ENCODE peak calls at places on chromosomes 6 and 20, in five cellular contexts. H is foreskin keratinocyte; O is CD8-positive, alpha-beta memory T cell; F is heart right ventricle; N is CD4-positive, alpha-beta memory T cell. X is an unnamed sample. For H3K4me1, the result is how much of the 10 kb centered on the place peaks cover.

GRCh38 chr20:63658749-63659187 is 656 bp downstream of the RTEL1 start:
- DNase-seq in O (no peak), H (no peak), F (no peak), N (no peak), X (no peak)

GRCh38 chr6:8195040-8195713 is 92.8 kb upstream of the EEF1E1 start:
- DNase-seq in O (no peak), F (no peak), H (no peak), N (no peak), X (no peak)

GRCh38 chr6:143060806-143061596 is at the start of gene AIG1:
- DNase-seq in H (peak), F (no peak), O (peak), N (peak), X (no peak)

GRCh38 chr20:8557711-8558110 is 425.6 kb downstream of the PLCB1 start:
- DNase-seq in H (peak), N (no peak), F (no peak), O (no peak), X (no peak)

GRCh38 chr6:10621847-10622246 is 72.6 kb downstream of the C6orf52 start:
- DNase-seq in O (no peak), F (no peak), N (no peak), H (no peak), X (no peak)

GRCh38 chr6:69622230-69622629 is 174.6 kb downstream of the LMBRD1 start:
- DNase-seq in O (no peak), N (no peak), F (no peak), H (no peak), X (no peak)

GRCh38 chr6:71608646-71609045 is 277.7 kb upstream of the RIMS1 start:
- DNase-seq in F (no peak), N (no peak), O (no peak), H (peak), X (no peak)

GRCh38 chr20:8646716-8647115 is 422.2 kb upstream of the PLCB4 start:
- DNase-seq in N (no peak), F (no peak), H (peak), O (no peak), X (no peak)

GRCh38 chr6:47308223-47308567 is 1.5 kb downstream of the TNFRSF21 start:
- DNase-seq in N (no peak), H (no peak), O (no peak), F (no peak), X (no peak)

GRCh38 chr6:43052225-43052841 is 1.3 kb downstream of the CUL7 start:
- DNase-seq in H (no peak), O (no peak), F (no peak), N (no peak), X (no peak)

GRCh38 chr20:34172926-34173325 is 60.9 kb upstream of the EIF2S2 start:
- DNase-seq in F (no peak), O (no peak), N (no peak), H (no peak), X (no peak)

GRCh38 chr6:10514049-10514780 is 6.9 kb upstream of the GCNT2 start:
- DNase-seq in F (no peak), O (no peak), N (no peak), H (no peak), X (no peak)

GRCh38 chr6:37946021-37946420 is 126.5 kb downstream of the ZFAND3 start:
- DNase-seq in N (no peak), H (no peak), F (no peak), O (no peak), X (no peak)

GRCh38 chr20:444862-445426 is 17.4 kb downstream of the TBC1D20 start:
- DNase-seq in H (peak), F (no peak), O (no peak), N (no peak), X (peak)

GRCh38 chr6:47014401-47014800 is 27.7 kb downstream of the ADGRF1 start:
- DNase-seq in H (no peak), N (no peak), F (no peak), O (no peak), X (no peak)

GRCh38 chr6:16437984-16438383 is 199.6 kb downstream of the GMPR start:
- DNase-seq in O (peak), H (no peak), F (peak), N (peak), X (peak)

GRCh38 chr20:57412347-57413029 is 21.3 kb downstream of the RBM38 start:
- DNase-seq in N (no peak), O (no peak), H (no peak), F (no peak), X (no peak)

GRCh38 chr6:144219056-144219685 is 66.0 kb upstream of the UTRN start:
- DNase-seq in O (no peak), N (peak), F (no peak), H (peak), X (no peak)

GRCh38 chr20:20188647-20189046 is 136.3 kb downstream of the CFAP61 start:
- DNase-seq in F (no peak), O (no peak), N (no peak), H (no peak), X (no peak)

GRCh38 chr6:83057705-83058321 is 7.8 kb downstream of the UBE3D start:
- DNase-seq in O (no peak), F (no peak), H (no peak), N (peak), X (peak)

GRCh38 chr20:47280228-47280627 is 76.3 kb downstream of the ZMYND8 start:
- DNase-seq in F (no peak), O (no peak), H (no peak), N (no peak), X (no peak)

GRCh38 chr6:27678449-27678848 is 205.5 kb upstream of the ZNF184 start:
- DNase-seq in O (no peak), H (no peak), N (no peak), F (no peak), X (no peak)

GRCh38 chr6:81643156-81643555 is 109.3 kb downstream of the TENT5A start:
- DNase-seq in O (no peak), F (no peak), N (no peak), H (no peak), X (no peak)

GRCh38 chr6:166305562-166306117 is 2.6 kb downstream of the PRR18 start:
- DNase-seq in N (no peak), H (no peak), F (no peak), O (no peak), X (no peak)

GRCh38 chr6:14883921-14884320 is 361.9 kb upstream of the JARID2 start:
- DNase-seq in N (no peak), O (no peak), F (no peak), H (no peak), X (no peak)

GRCh38 chr6:25601797-25602679 is 50.0 kb upstream of the SCGN start:
- DNase-seq in F (no peak), N (peak), O (no peak), H (peak), X (no peak)

GRCh38 chr20:49724637-49725606 is 11.2 kb upstream of the B4GALT5 start:
- DNase-seq in F (peak), H (no peak), N (peak), O (no peak), X (peak)

GRCh38 chr6:122887941-122888340 is 98.9 kb downstream of the SMPDL3A start:
- DNase-seq in N (no peak), O (no peak), F (no peak), H (no peak), X (no peak)

GRCh38 chr6:166488081-166488685 is 98.3 kb downstream of the RAMACL start:
- DNase-seq in H (no peak), O (peak), N (peak), F (peak), X (peak)

GRCh38 chr6:12148841-12149240 is 136.7 kb downstream of the HIVEP1 start:
- DNase-seq in H (no peak), O (no peak), N (no peak), F (no peak), X (no peak)
- H3K27ac ChIP-seq in H (no peak), O (no peak), N (no peak), F (no peak), X (no peak)

DNA sequence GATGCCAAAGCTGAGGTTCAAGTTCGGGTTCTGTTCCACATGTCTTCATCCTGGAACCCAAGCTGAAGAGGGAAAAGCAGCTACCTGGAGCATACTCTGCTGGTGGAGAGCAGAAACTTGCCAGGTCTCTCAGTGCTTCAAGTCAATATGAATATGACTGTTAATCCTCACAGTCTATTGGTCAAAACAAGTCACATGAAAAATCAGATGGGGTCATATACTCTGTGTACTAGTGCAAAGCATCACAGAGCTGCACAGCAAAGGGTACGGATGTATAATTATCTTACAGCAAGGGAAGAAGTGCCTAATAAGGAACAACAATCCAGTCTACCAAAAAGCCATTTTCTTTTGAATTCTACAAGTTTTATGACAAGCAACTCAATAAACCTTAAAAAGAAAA is 11.6 kb downstream of the NCOA7 start:
- DNase-seq in H (no peak), F (no peak), N (no peak), O (no peak), X (no peak)
- H3K4me1 ChIP-seq in H (under half), F (under half), N (half or more), O (under half), X (under half)

GRCh38 chr6:52724041-52724405 is 39.3 kb downstream of the GSTA2 start:
- DNase-seq in H (no peak), F (no peak), O (no peak), N (no peak), X (no peak)
- H3K27ac ChIP-seq in H (no peak), F (no peak), O (no peak), N (no peak), X (peak)

GRCh38 chr6:65852369-65852852 is 145.4 kb upstream of the EYS start:
- DNase-seq in H (no peak), F (no peak), N (no peak), O (no peak), X (no peak)
- H3K4me1 ChIP-seq in H (under half), F (under half), N (under half), O (under half), X (under half)

GRCh38 chr6:20932284-20932683 is 398.0 kb downstream of the CDKAL1 start:
- DNase-seq in F (no peak), H (no peak), N (no peak), O (no peak), X (no peak)
- H3K27ac ChIP-seq in F (no peak), H (no peak), N (no peak), O (no peak), X (no peak)

DNA sequence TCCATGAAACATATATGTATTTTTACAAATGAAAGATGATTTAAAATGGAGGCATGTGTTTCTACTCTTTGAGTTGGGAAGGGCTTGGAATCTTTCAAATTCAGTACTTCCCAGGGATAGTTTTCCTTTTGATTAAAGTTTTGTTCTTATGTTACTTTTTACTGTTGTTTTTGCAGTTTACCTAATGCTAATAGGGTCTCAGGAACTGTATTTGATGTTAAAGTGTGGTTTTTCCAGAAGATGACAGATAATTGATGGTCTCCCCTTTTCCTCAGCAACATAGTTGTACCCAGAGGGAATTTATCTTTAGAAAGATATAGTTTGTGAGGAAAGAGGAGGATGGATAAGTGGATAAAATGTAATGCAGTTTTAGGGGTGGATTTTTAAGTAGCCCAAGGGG is 42.1 kb downstream of the GNAS start:
- DNase-seq in O (no peak), F (no peak), N (no peak), H (no peak), X (no peak)
- H3K4me1 ChIP-seq in O (under half), F (under half), N (half or more), H (under half), X (under half)

X was measured in adrenal gland.